ENCODE peak calls at places on chromosome 19, in seven cellular contexts. N is ascending aorta, T is A549, K is body of pancreas, S is stomach, U is breast epithelium, I is mesendoderm. O is an unnamed sample.

GRCh38 chr19:6616011-6616410 is 25.1 kb upstream of the CD70 start:
- DNase-seq in S (no peak), I (no peak), N (no peak), T (no peak), K (no peak), U (no peak), O (no peak)

GRCh38 chr19:53898680-53899341 is 10.3 kb upstream of the CACNG7 start:
- DNase-seq in U (no peak), T (peak; percentile 69), N (no peak), I (peak; percentile 99), K (no peak), S (no peak), O (no peak)

GRCh38 chr19:17468302-17469091 is 1.8 kb upstream of the SLC27A1 start:
- DNase-seq in T (no peak), I (no peak), U (peak; percentile 67), S (peak; percentile 85), K (peak; percentile 51), N (no peak), O (no peak)

GRCh38 chr19:42555801-42556200 is 27.5 kb upstream of the CEACAM1 start:
- DNase-seq in S (no peak), U (no peak), K (no peak), T (no peak), I (no peak), N (no peak), O (no peak)

GRCh38 chr19:55383789-55384575 is at the start of gene TMEM238:
- DNase-seq in U (peak; percentile 38), K (peak; percentile 77), S (peak; percentile 82), I (peak; percentile 78), N (no peak), T (peak; percentile 82), O (no peak)

GRCh38 chr19:17296278-17296677 is 6.9 kb downstream of the ABHD8 start:
- DNase-seq in K (no peak), S (no peak), I (peak; percentile 74), T (peak; percentile 73), N (no peak), U (no peak), O (no peak)

GRCh38 chr19:35052599-35053190 is 11.2 kb downstream of the HPN start:
- DNase-seq in T (peak; percentile 71), S (no peak), K (no peak), I (no peak), N (no peak), U (no peak), O (no peak)

GRCh38 chr19:18156841-18157464 is 4.0 kb downstream of the PIK3R2 start:
- DNase-seq in I (no peak), S (peak; percentile 95), N (no peak), T (peak; percentile 77), U (peak; percentile 74), K (peak; percentile 98), O (no peak)

GRCh38 chr19:58498316-58499020 is 13.3 kb downstream of the SLC27A5 start:
- DNase-seq in K (no peak), N (no peak), U (no peak), T (no peak), I (no peak), S (no peak), O (no peak)

GRCh38 chr19:52336976-52337375 is 933 bp downstream of the ZNF610 start:
- DNase-seq in I (peak; percentile 39), S (no peak), T (no peak), U (no peak), N (no peak), K (no peak), O (no peak)

GRCh38 chr19:4098493-4098892 is 25.4 kb downstream of the MAP2K2 start:
- DNase-seq in S (no peak), U (no peak), N (no peak), I (no peak), K (no peak), T (no peak), O (no peak)

GRCh38 chr19:21586341-21587116 is 81.1 kb downstream of the ZNF429 start:
- DNase-seq in S (peak; percentile 38), U (no peak), K (peak; percentile 60), T (no peak), N (no peak), I (peak; percentile 26), O (no peak)

GRCh38 chr19:12194827-12195500 is 32.1 kb downstream of the ZNF136 start:
- DNase-seq in K (peak; percentile 95), N (peak; percentile 21), U (peak; percentile 93), I (peak; percentile 92), T (no peak), S (peak; percentile 90), O (peak; percentile 38)

GRCh38 chr19:6414033-6414643 is 10.5 kb downstream of the KHSRP start:
- DNase-seq in N (no peak), I (peak; percentile 52), K (no peak), S (no peak), U (no peak), T (no peak), O (no peak)

GRCh38 chr19:48390188-48391099 is 907 bp downstream of the KDELR1 start:
- DNase-seq in K (peak; percentile 70), T (peak; percentile 64), U (peak; percentile 50), N (no peak), I (peak; percentile 83), S (peak; percentile 70), O (no peak)

GRCh38 chr19:54209058-54209747 is 8.5 kb downstream of the RPS9 start:
- DNase-seq in T (peak; percentile 52), N (no peak), S (no peak), I (peak; percentile 39), U (no peak), K (no peak), O (no peak)

GRCh38 chr19:10519421-10519820 is 2.2 kb upstream of the S1PR5 start:
- DNase-seq in T (no peak), S (no peak), N (no peak), I (no peak), U (no peak), K (no peak), O (no peak)

GRCh38 chr19:10517361-10517759 is at the start of gene S1PR5:
- DNase-seq in K (peak; percentile 64), I (peak; percentile 58), T (peak; percentile 35), U (no peak), N (no peak), S (no peak), O (no peak)

GRCh38 chr19:10516671-10517286 is 468 bp downstream of the S1PR5 start:
- DNase-seq in N (no peak), I (no peak), T (no peak), K (peak; percentile 27), S (no peak), U (no peak), O (no peak)

GRCh38 chr19:10517760-10518443 is 655 bp upstream of the S1PR5 start:
- DNase-seq in I (peak; percentile 71), N (no peak), U (peak; percentile 27), K (peak; percentile 38), T (peak; percentile 45), S (no peak), O (no peak)

DNA sequence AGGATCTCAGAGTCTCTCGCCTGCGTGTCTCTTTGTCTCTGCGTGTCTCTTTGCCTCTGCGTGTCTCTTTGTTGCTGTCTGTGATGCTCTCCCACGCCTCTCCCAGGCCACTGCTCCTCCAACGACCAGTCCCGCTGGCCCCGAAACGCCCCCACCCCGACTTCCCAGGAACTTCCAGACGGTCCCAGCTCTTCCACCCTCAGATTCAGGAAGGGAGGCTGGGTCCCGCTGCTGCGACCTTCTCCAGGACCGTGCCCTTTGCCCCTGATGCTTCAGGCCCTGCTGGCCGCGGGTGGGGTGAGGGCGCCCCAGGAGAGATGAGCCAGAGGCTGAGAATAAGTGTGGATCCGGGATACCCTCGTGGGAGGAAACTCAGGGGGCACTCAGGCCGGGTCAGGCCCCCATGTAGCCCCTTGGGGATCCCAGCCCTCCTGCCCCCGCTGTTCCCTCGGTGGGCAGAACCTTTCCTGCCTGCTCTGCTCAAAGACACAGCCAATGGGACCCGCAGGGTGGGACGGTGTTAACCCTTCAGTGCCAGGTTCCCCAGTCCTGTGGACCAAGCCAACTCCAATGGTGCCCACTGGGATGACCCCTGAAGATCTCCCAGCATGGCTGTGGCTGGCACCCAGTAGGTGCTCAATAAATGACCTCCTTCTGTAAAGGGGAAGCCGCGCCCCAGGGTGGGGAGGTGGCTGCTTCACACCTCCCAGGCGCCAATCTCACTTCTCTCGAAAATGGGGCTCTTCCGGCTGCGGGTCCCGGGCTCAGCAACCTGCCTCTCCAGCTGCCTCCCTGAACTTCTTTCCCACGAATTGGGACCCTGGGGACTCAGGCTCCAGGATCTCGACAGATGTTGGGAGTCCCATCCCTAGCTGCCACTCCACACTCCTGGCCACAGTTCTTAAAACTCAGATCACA is 1.5 kb upstream of the S1PR5 start:
- DNase-seq in N (no peak), S (no peak), K (peak; percentile 51), U (no peak), I (no peak), T (no peak), O (no peak)
- H3K4me3 ChIP-seq in N (peak overlapping the region; percentile 21), S (no peak overlapping the region), K (no peak overlapping the region), U (no peak overlapping the region), I (no peak overlapping the region), T (no peak overlapping the region), O (peak overlapping the region; percentile 69)

GRCh38 chr19:40413291-40413994 is at the start of gene PRX:
- DNase-seq in S (no peak), N (no peak), U (no peak), K (no peak), T (no peak), I (peak; percentile 92), O (no peak)
- H3K4me1 ChIP-seq in S (peaks cover 25% of the 10 kb centered on the region), N (no peaks in the 10 kb centered on the region), U (peaks cover 7% of the 10 kb centered on the region), K (no peaks in the 10 kb centered on the region), T (peaks cover 21% of the 10 kb centered on the region), I (no peaks in the 10 kb centered on the region), O (peaks cover 9% of the 10 kb centered on the region)

DNA sequence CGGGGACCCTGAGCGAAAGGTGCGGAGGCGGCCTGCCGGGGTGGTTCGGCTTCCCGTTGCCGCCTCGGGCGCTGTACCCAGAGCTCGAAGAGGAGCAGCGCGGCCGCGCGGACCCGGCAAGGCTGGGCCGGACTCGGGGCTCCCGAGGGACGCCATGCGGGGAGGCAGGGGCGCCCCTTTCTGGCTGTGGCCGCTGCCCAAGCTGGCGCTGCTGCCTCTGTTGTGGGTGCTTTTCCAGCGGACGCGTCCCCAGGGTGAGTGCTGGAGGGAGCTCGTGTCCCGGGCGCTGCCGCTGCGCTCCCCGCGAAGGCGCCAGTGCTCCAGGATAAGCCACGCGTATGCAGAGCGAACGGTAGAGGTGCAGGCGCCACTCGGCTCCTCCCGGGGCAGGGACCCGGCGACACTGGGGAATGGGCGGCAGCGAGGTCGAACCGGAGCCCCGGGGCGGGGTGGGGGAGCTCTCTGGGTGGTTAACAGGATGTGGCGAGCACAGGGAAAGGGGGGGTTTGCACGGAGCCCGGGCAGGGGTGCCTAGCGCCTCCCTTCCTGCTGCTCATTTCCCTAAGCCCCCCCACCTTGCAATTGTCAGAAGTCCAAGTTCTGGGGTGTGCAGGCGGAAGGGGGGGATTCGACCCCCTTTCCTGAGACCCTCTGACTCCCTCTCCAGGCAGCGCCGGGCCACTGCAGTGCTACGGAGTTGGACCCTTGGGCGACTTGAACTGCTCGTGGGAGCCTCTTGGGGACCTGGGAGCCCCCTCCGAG is at the start of gene IL27RA:
- DNase-seq in T (peak; percentile 68), N (no peak), U (peak; percentile 36), S (peak; percentile 64), K (peak; percentile 68), I (peak; percentile 63), O (no peak)
- H3K27ac ChIP-seq in T (peak within 1 kb of the TSS; percentile 88), N (peak within 1 kb of the TSS; percentile 38), U (peak within 1 kb of the TSS; percentile 75), S (peak within 1 kb of the TSS; percentile 86), K (peak within 1 kb of the TSS; percentile 76), I (no peak within 1 kb of the TSS), O (no peak within 1 kb of the TSS)

DNA sequence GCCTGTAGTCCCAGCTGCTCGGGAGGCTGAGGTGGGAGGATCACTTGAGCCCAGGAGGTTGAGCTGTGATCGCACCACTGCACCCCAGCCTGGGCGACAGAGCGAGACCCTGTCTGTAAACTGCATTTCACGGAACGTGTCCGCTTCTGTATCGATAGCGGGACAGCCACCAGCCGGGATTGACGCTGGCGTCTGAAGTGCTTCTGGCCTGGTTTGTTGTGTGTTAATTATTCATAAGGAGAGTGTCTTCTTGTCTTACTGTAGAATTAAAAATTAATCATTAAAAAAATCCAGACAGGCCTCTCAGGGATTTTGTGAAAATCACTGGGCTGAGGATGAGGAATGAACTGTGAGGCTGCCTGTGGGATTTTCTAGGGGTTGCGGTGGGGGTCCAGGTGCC is 16.2 kb upstream of the MISP start:
- DNase-seq in S (no peak), K (no peak), I (no peak), T (no peak), N (no peak), U (no peak), O (no peak)
- H3K4me3 ChIP-seq in S (no peak overlapping the region), K (no peak overlapping the region), I (no peak overlapping the region), T (no peak overlapping the region), N (no peak overlapping the region), U (no peak overlapping the region), O (no peak overlapping the region)

O was measured in thoracic aorta.